ENCODE peak calls at places on chromosomes 3 and 15, in seven cellular contexts. I, L, O, D, W, Q and C are unnamed samples.

GRCh38 chr3:127760361-127760760 is 62.0 kb downstream of the MGLL start:
- DNase-seq in I (no peak), L (no peak), O (no peak), D (no peak), W (no peak), Q (no peak), C (no peak)

GRCh38 chr3:169241928-169242751 is 421.4 kb downstream of the MECOM start:
- DNase-seq in I (no peak), L (no peak), O (peak), D (no peak), W (no peak), Q (no peak), C (no peak)

GRCh38 chr3:80556728-80557127 is 788.9 kb upstream of the ROBO1 start:
- DNase-seq in I (no peak), L (no peak), O (no peak), D (no peak), W (no peak), Q (no peak), C (no peak)

GRCh38 chr3:16503191-16503776 is 10.2 kb downstream of the RFTN1 start:
- DNase-seq in I (no peak), L (no peak), O (no peak), D (no peak), W (no peak), Q (no peak), C (no peak)

GRCh38 chr3:182148360-182148759 is 436.6 kb downstream of the SOX2 start:
- DNase-seq in I (no peak), L (peak), O (no peak), D (no peak), W (no peak), Q (no peak), C (no peak)

GRCh38 chr3:51646091-51646490 is 25.0 kb upstream of the TEX264 start:
- DNase-seq in I (no peak), L (no peak), O (no peak), D (no peak), W (no peak), Q (no peak), C (no peak)

GRCh38 chr3:9951126-9951525 is 1.1 kb downstream of the PRRT3 start:
- DNase-seq in I (peak), L (no peak), O (no peak), D (no peak), W (no peak), Q (no peak), C (no peak)

GRCh38 chr3:65974505-65974904 is 64.2 kb downstream of the MAGI1 start:
- DNase-seq in I (no peak), L (no peak), O (no peak), D (no peak), W (no peak), Q (no peak), C (no peak)

GRCh38 chr3:7978104-7978457 is 523.5 kb upstream of the LMCD1 start:
- DNase-seq in I (no peak), L (no peak), O (peak), D (no peak), W (no peak), Q (no peak), C (no peak)

GRCh38 chr3:52089691-52090090 is 33.3 kb upstream of the DUSP7 start:
- DNase-seq in I (no peak), L (no peak), O (no peak), D (no peak), W (no peak), Q (no peak), C (no peak)

GRCh38 chr3:64105816-64106215 is 82.5 kb upstream of the PSMD6 start:
- DNase-seq in I (no peak), L (no peak), O (no peak), D (no peak), W (no peak), Q (no peak), C (no peak)

GRCh38 chr3:16179771-16180736 is 5.6 kb downstream of the GALNT15 start:
- DNase-seq in I (no peak), L (peak), O (no peak), D (no peak), W (no peak), Q (no peak), C (no peak)

GRCh38 chr3:179227349-179227748 is 23.6 kb downstream of the KCNMB3 start:
- DNase-seq in I (no peak), L (no peak), O (no peak), D (no peak), W (no peak), Q (no peak), C (no peak)

GRCh38 chr15:42090781-42091180 is 3.6 kb downstream of the PLA2G4D start:
- DNase-seq in I (no peak), L (no peak), O (no peak), D (no peak), W (no peak), Q (no peak), C (no peak)

GRCh38 chr15:55224892-55225291 is 28.2 kb upstream of the RSL24D1 start:
- DNase-seq in I (peak), L (no peak), O (no peak), D (no peak), W (no peak), Q (no peak), C (no peak)

GRCh38 chr3:182621435-182622240 is 171.7 kb upstream of the ATP11B start:
- DNase-seq in I (no peak), L (no peak), O (peak), D (no peak), W (no peak), Q (no peak), C (no peak)

GRCh38 chr15:44956388-44956787 is at the start of gene TERB2:
- DNase-seq in I (no peak), L (no peak), O (no peak), D (peak), W (no peak), Q (no peak), C (no peak)

GRCh38 chr3:193630005-193630404 is 37.0 kb downstream of the OPA1 start:
- DNase-seq in I (no peak), L (no peak), O (no peak), D (no peak), W (no peak), Q (no peak), C (no peak)

GRCh38 chr3:23985752-23986544 is 40.9 kb downstream of the NR1D2 start:
- DNase-seq in I (peak), L (no peak), O (no peak), D (no peak), W (no peak), Q (no peak), C (no peak)

GRCh38 chr3:126039870-126040269 is 44.1 kb downstream of the SLC41A3 start:
- DNase-seq in I (no peak), L (no peak), O (no peak), D (no peak), W (no peak), Q (no peak), C (no peak)

GRCh38 chr3:89434621-89435380 is 327.4 kb downstream of the EPHA3 start:
- DNase-seq in I (no peak), L (no peak), O (no peak), D (no peak), W (no peak), Q (no peak), C (no peak)

GRCh38 chr15:88604972-88605506 is 16.1 kb upstream of the AEN start:
- DNase-seq in I (no peak), L (no peak), O (peak), D (no peak), W (no peak), Q (no peak), C (no peak)

GRCh38 chr3:50154476-50154839 is 666 bp upstream of the SEMA3F start:
- DNase-seq in I (no peak), L (no peak), O (peak), D (peak), W (no peak), Q (no peak), C (no peak)

GRCh38 chr3:185283374-185283935 is 29.6 kb upstream of the EHHADH start:
- DNase-seq in I (no peak), L (no peak), O (no peak), D (no peak), W (no peak), Q (no peak), C (no peak)

GRCh38 chr15:88904257-88904807 is 8.8 kb downstream of the MFGE8 start:
- DNase-seq in I (no peak), L (no peak), O (no peak), D (no peak), W (peak), Q (no peak), C (no peak)

GRCh38 chr15:98689431-98689861 is 41.1 kb downstream of the IGF1R start:
- DNase-seq in I (no peak), L (no peak), O (peak), D (no peak), W (no peak), Q (no peak), C (no peak)

GRCh38 chr15:39283531-39283930 is 297.3 kb upstream of the THBS1 start:
- DNase-seq in I (no peak), L (no peak), O (no peak), D (no peak), W (no peak), Q (no peak), C (no peak)

GRCh38 chr3:152505926-152506325 is 237.2 kb downstream of the MBNL1 start:
- DNase-seq in I (peak), L (no peak), O (no peak), D (no peak), W (no peak), Q (no peak), C (no peak)

GRCh38 chr3:126338796-126339241 is 18.4 kb downstream of the KLF15 start:
- DNase-seq in I (no peak), L (no peak), O (peak), D (no peak), W (no peak), Q (no peak), C (no peak)

GRCh38 chr3:117193390-117193789 is 483.8 kb downstream of the TUSC7 start:
- DNase-seq in I (no peak), L (no peak), O (no peak), D (no peak), W (no peak), Q (no peak), C (no peak)

GRCh38 chr3:177574232-177574856 is 377.1 kb upstream of the TBL1XR1 start:
- DNase-seq in I (no peak), L (peak), O (no peak), D (no peak), W (no peak), Q (no peak), C (no peak)

GRCh38 chr3:69896095-69896494 is 103.4 kb upstream of the SAMMSON start:
- DNase-seq in I (no peak), L (no peak), O (no peak), D (no peak), W (no peak), Q (no peak), C (no peak)

GRCh38 chr15:67176195-67176971 is 78.1 kb downstream of the AAGAB start:
- DNase-seq in I (no peak), L (no peak), O (peak), D (no peak), W (no peak), Q (no peak), C (no peak)

DNA sequence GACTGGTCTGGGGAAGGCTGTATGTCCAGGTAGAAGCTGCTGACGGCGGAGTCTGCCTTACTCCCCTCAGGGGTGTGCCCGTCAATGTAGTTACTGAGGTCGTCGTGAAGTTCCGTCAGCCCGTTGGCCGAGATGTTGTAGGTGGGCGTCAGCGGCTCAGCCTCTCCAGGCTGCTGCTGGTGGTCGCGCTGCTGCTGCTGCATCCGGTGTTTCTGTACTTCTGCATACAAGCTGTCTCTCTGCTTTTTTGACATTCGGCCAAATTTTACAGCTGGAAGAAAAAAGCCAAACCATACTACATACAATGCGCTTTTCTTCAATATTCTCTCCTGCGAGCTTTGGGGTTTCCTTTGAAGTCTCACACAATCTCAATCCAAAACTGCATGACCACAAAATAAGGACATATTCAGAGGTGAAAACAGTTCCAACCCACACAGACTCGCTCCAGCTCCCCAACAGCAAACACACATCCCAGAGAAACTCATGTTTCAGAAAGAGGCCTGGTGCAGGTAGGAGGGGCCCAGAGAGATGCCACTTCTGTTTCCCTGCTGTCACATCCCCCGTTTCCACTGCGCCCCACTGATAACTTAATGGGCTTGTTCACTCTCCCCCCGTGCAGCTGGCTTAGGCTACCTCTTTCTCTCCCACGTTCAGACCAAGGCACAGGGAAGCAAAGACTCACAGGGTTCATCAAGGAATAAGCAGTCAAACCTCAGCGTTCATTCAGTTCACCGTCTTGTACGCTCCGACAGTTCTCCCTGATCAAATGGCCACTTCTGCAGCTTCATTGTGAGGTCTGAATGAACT is 32.6 kb upstream of the ICE2 start:
- DNase-seq in I (no peak), L (no peak), O (no peak), D (no peak), W (no peak), Q (no peak), C (no peak)
- TF ChIP-seq TAF1 in I (no peak), L (no peak), O (no peak), D (no peak), W (no peak), Q (no peak), C (no peak)

DNA sequence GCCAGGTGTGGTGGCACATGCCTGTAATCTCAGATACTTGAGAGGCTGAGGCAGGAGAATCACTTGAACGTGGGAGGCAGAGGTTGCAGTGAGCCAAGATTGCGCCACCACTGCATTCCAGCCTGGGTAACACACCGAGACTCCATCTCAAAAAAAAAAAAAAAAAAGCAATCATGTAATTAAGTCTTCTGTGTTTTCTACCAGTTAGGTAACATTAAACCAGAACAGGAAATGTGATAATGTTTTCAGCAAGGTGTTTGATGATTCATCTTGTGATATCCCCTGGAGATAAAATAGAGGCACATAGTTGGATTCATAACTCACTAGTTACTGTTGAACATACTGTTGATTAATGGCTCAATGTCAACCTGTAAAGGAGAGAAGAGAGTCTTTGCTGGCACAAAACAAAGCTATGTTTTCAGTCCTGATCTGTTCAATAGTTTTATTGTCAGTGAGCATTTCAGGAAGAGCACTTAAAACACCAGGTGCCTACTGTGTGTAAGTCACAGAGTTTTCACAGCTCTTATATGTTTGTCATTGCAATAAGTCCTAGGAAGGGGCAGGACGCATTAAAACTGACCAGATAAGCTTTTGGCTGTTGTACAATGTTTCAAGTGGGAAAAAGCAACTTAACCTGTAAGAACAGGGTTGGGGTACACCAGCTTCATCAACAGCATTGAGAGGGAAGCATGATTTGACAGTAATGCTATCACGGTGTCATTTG is 19.5 kb downstream of the DNAJB11 start:
- DNase-seq in I (no peak), L (peak), O (no peak), D (no peak), W (no peak), Q (no peak), C (no peak)
- TF ChIP-seq TAF1 in I (no peak), L (no peak), O (no peak), D (no peak), W (no peak), Q (no peak), C (no peak)

DNA sequence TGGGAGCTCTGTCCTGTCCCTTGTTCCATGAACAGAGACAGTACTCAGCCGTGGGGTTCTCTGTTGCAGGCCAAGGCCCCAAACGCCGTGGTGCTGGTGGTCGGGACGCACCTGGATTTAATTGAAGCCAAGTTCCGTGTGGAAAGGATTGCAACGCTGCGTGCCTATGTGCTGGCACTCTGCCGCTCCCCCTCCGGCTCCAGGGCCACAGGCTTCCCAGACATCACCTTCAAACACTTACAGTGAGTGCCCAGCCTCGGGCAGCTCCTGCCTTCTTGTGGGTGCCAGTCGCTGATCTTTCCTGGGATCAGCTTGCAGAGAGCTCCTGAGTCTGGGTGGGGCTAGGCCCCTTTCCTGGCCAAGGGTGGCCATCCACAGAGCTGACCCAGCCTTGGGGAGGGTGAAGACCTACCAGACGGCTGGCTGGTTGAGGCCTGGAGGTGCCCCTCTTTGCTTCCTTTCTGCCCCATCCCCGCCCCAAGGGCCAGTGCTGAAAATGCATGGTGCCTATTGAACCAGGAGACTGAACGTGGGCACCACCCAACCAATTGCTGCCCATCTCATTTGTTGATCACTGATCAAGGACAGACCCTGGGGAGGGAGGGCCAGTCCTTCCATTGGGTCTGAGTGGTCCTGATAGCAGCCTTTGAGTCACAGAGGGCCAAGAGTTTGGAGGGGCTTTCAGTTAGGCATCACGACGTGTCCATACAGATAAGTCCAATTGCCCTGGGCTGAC is 106.9 kb downstream of the LRRK1 start:
- DNase-seq in I (no peak), L (no peak), O (no peak), D (no peak), W (no peak), Q (no peak), C (no peak)
- TF ChIP-seq TAF1 in I (no peak), L (no peak), O (no peak), D (no peak), W (no peak), Q (no peak), C (no peak)

DNA sequence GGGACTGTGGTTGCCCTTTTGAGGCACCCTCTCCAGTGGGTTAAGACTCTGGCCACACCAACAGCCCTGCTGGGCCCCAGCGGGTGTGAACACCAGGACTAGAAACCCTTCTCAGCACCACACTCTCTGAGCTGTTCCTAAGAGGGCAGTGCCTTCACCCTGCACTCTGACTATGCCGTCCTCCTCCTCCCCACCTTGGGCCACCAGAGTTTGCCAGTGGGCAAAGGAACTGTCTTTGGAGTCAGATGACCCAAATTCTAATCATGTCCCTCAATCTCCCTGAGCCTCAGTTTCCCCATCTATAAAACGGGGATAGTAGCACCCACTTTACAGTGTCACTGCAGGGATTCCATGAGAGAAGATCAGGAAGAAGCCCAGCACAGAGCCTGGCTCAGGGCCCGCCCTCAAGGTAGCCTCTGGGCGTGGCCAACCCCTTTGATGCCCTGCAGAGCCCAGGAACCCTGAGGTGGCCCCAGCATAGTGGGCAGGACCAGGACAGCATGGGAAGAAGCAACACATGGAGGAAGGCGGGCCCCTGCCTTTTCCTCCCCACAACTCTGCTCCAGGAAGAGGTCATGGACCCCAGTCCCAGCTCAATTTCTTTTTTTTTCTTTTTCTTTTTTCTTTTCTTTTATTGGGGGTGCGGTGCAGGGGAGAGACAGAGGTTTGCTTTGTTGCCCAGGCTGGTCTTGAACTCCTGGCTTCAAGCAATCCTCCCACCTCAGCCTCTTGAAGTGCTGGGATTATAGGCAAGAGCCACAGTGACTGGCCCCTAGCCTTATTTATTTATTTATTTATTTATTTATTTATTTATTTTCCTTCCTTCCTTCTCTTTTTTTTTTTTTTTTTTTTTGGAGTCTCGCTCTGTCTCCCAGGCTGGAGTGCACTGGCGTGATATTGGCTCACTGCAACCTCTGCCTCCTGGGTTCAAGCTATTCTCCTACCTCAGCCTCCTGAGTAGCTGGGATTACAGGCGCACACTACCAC is 115.7 kb upstream of the LINGO1 start:
- DNase-seq in I (no peak), L (peak), O (no peak), D (peak), W (no peak), Q (no peak), C (no peak)
- TF ChIP-seq TAF1 in I (no peak), L (no peak), O (no peak), D (no peak), W (no peak), Q (no peak), C (no peak)

GRCh38 chr15:77634266-77634962 is 1.7 kb upstream of the LINGO1 start:
- DNase-seq in I (no peak), L (peak), O (peak), D (peak), W (peak), Q (no peak), C (peak)
- TF ChIP-seq TAF1 in I (no peak), L (no peak), O (no peak), D (no peak), W (no peak), Q (no peak), C (no peak)

GRCh38 chr3:100518983-100519382 is 26.6 kb downstream of the TMEM45A start:
- DNase-seq in I (no peak), L (no peak), O (no peak), D (no peak), W (no peak), Q (no peak), C (no peak)
- TF ChIP-seq TAF1 in I (no peak), L (no peak), O (no peak), D (no peak), W (no peak), Q (no peak), C (no peak)

DNA sequence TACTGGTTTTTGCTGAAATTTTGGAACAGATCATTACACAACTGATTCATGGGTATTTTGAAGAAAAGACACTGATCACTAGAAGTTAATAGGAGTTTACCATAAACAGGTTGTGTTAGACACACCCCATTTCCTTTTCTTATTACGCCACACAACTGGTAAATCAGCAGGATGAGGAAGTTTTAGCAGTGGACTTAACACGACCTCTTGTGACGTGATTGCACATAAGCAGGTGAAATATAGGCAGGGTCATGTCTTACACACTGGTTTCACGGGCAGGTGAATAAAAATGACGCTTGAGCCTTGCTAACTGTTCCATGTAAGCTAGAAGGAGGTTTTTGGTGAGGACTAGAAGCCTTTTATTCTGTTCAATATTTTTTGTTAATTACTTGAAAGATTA is 27.1 kb upstream of the TPRG1 start:
- DNase-seq in I (no peak), L (no peak), O (peak), D (no peak), W (no peak), Q (no peak), C (no peak)
- TF ChIP-seq TAF1 in I (no peak), L (no peak), O (no peak), D (no peak), W (no peak), Q (no peak), C (no peak)